ENCODE peak calls at places on chromosomes 5 and 9, in five cellular contexts. Z is mucosa of gallbladder, J is NCI-H1417, I is iris pigment epithelial cell, D is B cell. T is an unnamed sample.

GRCh38 chr5:173775261-173775660 is 112.9 kb upstream of the CPEB4 start:
- DNase-seq in I (no peak), D (no peak), J (no peak), Z (no peak), T (no peak)

GRCh38 chr5:170711300-170711699 is 72.2 kb upstream of the GABRP start:
- DNase-seq in D (no peak), Z (no peak), J (no peak), I (no peak), T (no peak)

GRCh38 chr5:176780951-176781350 is 29.4 kb upstream of the UNC5A start:
- DNase-seq in Z (no peak), D (no peak), I (no peak), J (peak), T (no peak)

GRCh38 chr5:135894271-135894670 is 1.4 kb downstream of the IL9 start:
- DNase-seq in D (no peak), Z (no peak), J (no peak), I (no peak), T (no peak)

GRCh38 chr9:131874916-131875670 is 135.2 kb upstream of the RAPGEF1 start:
- DNase-seq in D (no peak), I (no peak), J (no peak), Z (no peak), T (no peak)

GRCh38 chr5:166625210-166625865 is 1666.1 kb upstream of the WWC1 start:
- DNase-seq in Z (no peak), D (no peak), I (peak), J (no peak), T (peak)

GRCh38 chr5:135053989-135054388 is 20.0 kb upstream of the PITX1 start:
- DNase-seq in I (no peak), J (peak), D (no peak), Z (no peak), T (no peak)

GRCh38 chr5:109779036-109779735 is 89.5 kb downstream of the MAN2A1 start:
- DNase-seq in I (peak), J (no peak), Z (no peak), D (no peak), T (peak)

GRCh38 chr5:11797132-11797531 is 107.1 kb downstream of the CTNND2 start:
- DNase-seq in Z (peak), J (peak), I (no peak), D (no peak), T (no peak)

GRCh38 chr5:4480528-4481404 is 659.4 kb upstream of the ADAMTS16 start:
- DNase-seq in I (no peak), J (peak), D (no peak), Z (no peak), T (no peak)

GRCh38 chr5:148776780-148777179 is 49.6 kb upstream of the ADRB2 start:
- DNase-seq in Z (no peak), J (no peak), I (peak), D (no peak), T (peak)

GRCh38 chr9:3385871-3386270 is 139.9 kb downstream of the RFX3 start:
- DNase-seq in I (peak), D (no peak), J (no peak), Z (no peak), T (no peak)

GRCh38 chr5:97192580-97193421 is 9.8 kb upstream of the RIOK2 start:
- DNase-seq in J (peak), D (no peak), I (peak), Z (no peak), T (no peak)

GRCh38 chr5:35990524-35990923 is 666 bp downstream of the UGT3A1 start:
- DNase-seq in I (no peak), Z (no peak), D (no peak), J (no peak), T (no peak)

GRCh38 chr5:55551904-55552303 is 17.1 kb upstream of the PLPP1 start:
- DNase-seq in J (no peak), I (no peak), Z (no peak), D (no peak), T (no peak)

GRCh38 chr5:141475625-141476131 is at the start of gene PCDHGC3:
- DNase-seq in D (peak), J (peak), I (peak), Z (peak), T (peak)

GRCh38 chr5:138542120-138542955 is 698 bp downstream of the ETF1 start:
- DNase-seq in D (no peak), J (peak), I (no peak), Z (peak), T (no peak)

GRCh38 chr5:142664067-142664466 is 21.8 kb downstream of the FGF1 start:
- DNase-seq in J (no peak), Z (no peak), D (no peak), I (no peak), T (no peak)

GRCh38 chr5:132250547-132250946 is 6.9 kb upstream of the PDLIM4 start:
- DNase-seq in D (no peak), I (no peak), Z (no peak), J (no peak), T (no peak)

GRCh38 chr9:123081824-123082223 is 48.4 kb downstream of the GPR21 start:
- DNase-seq in I (peak), J (peak), Z (no peak), D (peak), T (no peak)

GRCh38 chr9:6078382-6079105 is 63.1 kb upstream of the RANBP6 start:
- DNase-seq in Z (no peak), I (peak), D (no peak), J (no peak), T (peak)

GRCh38 chr5:32678472-32678871 is 32.6 kb upstream of the NPR3 start:
- DNase-seq in J (no peak), Z (no peak), D (no peak), I (no peak), T (no peak)

GRCh38 chr9:127832248-127832647 is 22.2 kb downstream of the ENG start:
- DNase-seq in I (no peak), J (no peak), Z (no peak), D (no peak), T (no peak)

GRCh38 chr9:131395027-131395744 is 1.3 kb downstream of the PRRC2B start:
- DNase-seq in D (peak), Z (no peak), J (peak), I (no peak), T (no peak)

GRCh38 chr9:113573303-113573958 is 109.9 kb downstream of the RGS3 start:
- DNase-seq in J (no peak), D (no peak), Z (no peak), I (no peak), T (no peak)

GRCh38 chr9:129242971-129243561 is 65.0 kb upstream of the IER5L start:
- DNase-seq in Z (peak), J (no peak), D (no peak), I (peak), T (no peak)

GRCh38 chr5:154015071-154015693 is 23.5 kb downstream of the FAM114A2 start:
- DNase-seq in J (no peak), D (no peak), Z (no peak), I (no peak), T (no peak)

GRCh38 chr9:32665101-32665500 is 29.6 kb upstream of the TAF1L start:
- DNase-seq in J (no peak), I (peak), D (no peak), Z (no peak), T (peak)

GRCh38 chr9:37990404-37991015 is 78.5 kb downstream of the SHB start:
- DNase-seq in J (no peak), D (no peak), I (no peak), Z (no peak), T (no peak)

GRCh38 chr9:137630126-137630525 is 11.3 kb downstream of the EHMT1 start:
- DNase-seq in I (peak), D (no peak), Z (no peak), J (no peak), T (no peak)

GRCh38 chr5:93461751-93462150 is 119.3 kb downstream of the NR2F1-AS1 start:
- DNase-seq in Z (no peak), I (peak), D (no peak), J (no peak), T (peak)

GRCh38 chr5:14894748-14895147 is 23.2 kb upstream of the ANKH start:
- DNase-seq in J (no peak), D (no peak), Z (no peak), I (no peak), T (no peak)

GRCh38 chr5:135337064-135337463 is 62.0 kb downstream of the MACROH2A1 start:
- DNase-seq in J (no peak), I (no peak), Z (no peak), D (no peak), T (no peak)

GRCh38 chr9:96725576-96725975 is 52.3 kb downstream of the ZNF510 start:
- DNase-seq in I (no peak), Z (no peak), D (no peak), J (no peak), T (no peak)